ENCODE peak calls at places on chromosomes 12 and 14, in four cellular contexts. J is cardiac muscle cell, O is ovary, D is thoracic aorta. F is an unnamed sample.

GRCh38 chr12:76264617-76265016 is 83.6 kb downstream of the BBS10 start:
- DNase-seq in J (peak; percentile 30), O (no peak), D (no peak), F (no peak)

GRCh38 chr12:84911331-84912190 is 1.0 kb downstream of the SLC6A15 start:
- DNase-seq in J (peak; percentile 81), O (peak; percentile 19), D (no peak), F (no peak)

GRCh38 chr12:111409403-111410228 is 3.9 kb downstream of the SH2B3 start:
- DNase-seq in J (peak; percentile 90), O (no peak), D (peak; percentile 13), F (no peak)

GRCh38 chr14:93941293-93941910 is 14.3 kb downstream of the FAM181A start:
- DNase-seq in J (peak; percentile 63), O (no peak), D (peak; percentile 30), F (peak; percentile 66)

GRCh38 chr12:38540156-38540555 is 223.6 kb downstream of the ALG10B start:
- DNase-seq in J (no peak), O (no peak), D (no peak), F (no peak)

GRCh38 chr14:94127330-94127729 is 2.1 kb downstream of the IFI27L2 start:
- DNase-seq in J (no peak), O (no peak), D (no peak), F (no peak)

GRCh38 chr12:18079541-18080230 is 10.3 kb downstream of the RERGL start:
- DNase-seq in J (no peak), O (no peak), D (no peak), F (no peak)

GRCh38 chr12:85059594-85059993 is 23.4 kb downstream of the LRRIQ1 start:
- DNase-seq in J (no peak), O (no peak), D (no peak), F (no peak)

GRCh38 chr14:89155491-89155890 is 261.5 kb downstream of the FOXN3 start:
- DNase-seq in J (no peak), O (no peak), D (no peak), F (no peak)

GRCh38 chr12:8905546-8905945 is 8.8 kb upstream of the PHC1 start:
- DNase-seq in J (no peak), O (no peak), D (no peak), F (no peak)

GRCh38 chr12:100359822-100360221 is 2.9 kb downstream of the SLC17A8 start:
- DNase-seq in J (peak; percentile 19), O (no peak), D (no peak), F (no peak)

GRCh38 chr12:50739611-50740010 is 24.3 kb upstream of the ATF1 start:
- DNase-seq in J (no peak), O (no peak), D (no peak), F (no peak)

GRCh38 chr12:120439646-120440247 is 1.8 kb downstream of the COX6A1 start:
- DNase-seq in J (peak; percentile 62), O (no peak), D (no peak), F (no peak)

GRCh38 chr14:64208261-64208660 is 85.9 kb downstream of the ESR2 start:
- DNase-seq in J (no peak), O (no peak), D (no peak), F (no peak)

GRCh38 chr12:46357438-46358324 is 14.9 kb downstream of the SLC38A2 start:
- DNase-seq in J (peak; percentile 90), O (no peak), D (no peak), F (peak; percentile 71)

GRCh38 chr12:59904874-59905521 is 309.2 kb downstream of the SLC16A7 start:
- DNase-seq in J (no peak), O (no peak), D (no peak), F (peak; percentile 29)

GRCh38 chr12:64450711-64451486 is 1.0 kb upstream of the TBK1 start:
- DNase-seq in J (peak; percentile 21), O (no peak), D (no peak), F (no peak)

GRCh38 chr12:121538699-121539061 is 42.1 kb downstream of the KDM2B start:
- DNase-seq in J (no peak), O (no peak), D (no peak), F (no peak)

GRCh38 chr12:98399532-98399931 is 115.9 kb upstream of the TMPO start:
- DNase-seq in J (peak; percentile 85), O (no peak), D (no peak), F (peak; percentile 39)

GRCh38 chr12:92080390-92081285 is 65.0 kb downstream of the BTG1 start:
- DNase-seq in J (peak; percentile 61), O (no peak), D (no peak), F (no peak)

GRCh38 chr14:53947452-53948180 is 9.0 kb downstream of the BMP4 start:
- DNase-seq in J (no peak), O (no peak), D (no peak), F (no peak)

GRCh38 chr14:27672047-27672446 is 1074.2 kb upstream of the NOVA1 start:
- DNase-seq in J (no peak), O (no peak), D (no peak), F (no peak)

DNA sequence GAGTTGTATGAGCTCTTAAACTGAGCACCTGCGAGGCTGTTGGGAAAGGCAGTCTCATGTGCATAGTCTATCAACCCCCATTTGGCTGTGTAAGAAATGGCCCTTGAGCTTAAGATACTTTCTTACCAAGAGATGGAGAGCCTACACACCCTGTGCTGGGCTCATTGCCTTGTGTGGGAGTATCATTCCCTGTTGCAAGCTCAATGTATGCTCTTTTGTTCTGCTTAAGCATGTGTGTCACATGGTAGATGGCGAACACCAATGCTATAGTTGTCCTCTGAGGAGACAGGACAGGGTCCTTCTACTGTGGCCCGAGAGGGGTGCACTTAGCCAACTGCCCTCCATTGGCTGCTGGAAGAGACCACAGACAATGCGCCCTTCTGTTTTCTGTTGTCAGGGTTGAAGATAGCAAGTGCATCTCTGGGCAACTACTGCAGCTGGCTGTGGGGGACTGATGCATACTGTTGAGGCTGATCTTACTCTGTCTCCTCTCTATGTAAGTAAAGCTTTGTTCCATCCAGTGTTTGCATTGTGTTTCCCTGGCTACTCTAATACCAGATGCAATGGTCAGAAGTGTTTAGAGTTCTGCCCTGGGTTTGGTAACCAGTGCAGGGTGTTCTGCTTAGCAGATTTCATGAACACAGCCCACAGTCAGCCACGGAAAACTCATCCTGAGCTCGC is 79.5 kb downstream of the PTPRB start:
- DNase-seq in J (no peak), O (no peak), D (no peak), F (no peak)
- H3K27ac ChIP-seq in J (no peak overlapping the region), O (no peak overlapping the region), D (no peak overlapping the region), F (no peak overlapping the region)

GRCh38 chr14:28772613-28773012 is 6.0 kb downstream of the FOXG1 start:
- DNase-seq in J (no peak), O (no peak), D (no peak), F (no peak)
- H3K9me3 ChIP-seq in J (no peaks in the 10 kb centered on the region), O (peaks cover 11% of the 10 kb centered on the region), D (no peaks in the 10 kb centered on the region), F (peaks cover 16% of the 10 kb centered on the region)

DNA sequence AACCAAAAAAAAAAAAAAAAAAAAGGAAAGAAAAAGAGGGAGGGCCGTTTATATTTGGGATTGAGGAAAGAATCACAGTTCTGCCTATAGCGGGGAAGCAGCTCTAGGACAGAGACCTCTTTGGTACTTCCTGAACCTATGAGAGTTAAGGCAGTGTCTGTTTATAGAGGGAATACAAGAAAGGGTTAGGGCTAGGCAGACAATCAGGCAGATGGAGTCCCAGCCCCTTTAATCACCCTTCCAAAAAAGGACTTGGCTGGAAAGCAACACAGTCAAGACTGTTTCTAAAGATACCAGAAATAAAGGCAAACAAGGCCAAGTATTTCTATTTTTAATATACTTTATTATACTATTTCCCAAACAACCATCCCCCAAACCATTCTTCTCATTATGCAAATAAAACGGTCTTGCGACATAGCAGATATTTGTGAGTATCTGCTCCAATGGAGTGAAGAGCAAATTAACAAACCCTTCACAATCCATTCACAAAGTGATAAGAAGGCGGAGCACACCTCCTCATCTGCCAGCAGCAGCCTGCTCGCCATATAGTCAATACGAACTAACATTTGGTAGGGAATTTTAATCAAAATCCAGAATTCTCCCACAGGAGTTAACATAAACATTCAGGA is 679 bp upstream of the GRIP1 start:
- DNase-seq in J (no peak), O (no peak), D (no peak), F (no peak)
- H3K27ac ChIP-seq in J (no peak overlapping the region), O (no peak overlapping the region), D (no peak overlapping the region), F (no peak overlapping the region)

GRCh38 chr12:34600592-34601462 is 578.5 kb downstream of the ALG10 start:
- DNase-seq in J (no peak), O (peak; percentile 2), D (no peak), F (no peak)
- H3K9me3 ChIP-seq in J (no peaks in the 10 kb centered on the region), O (no peaks in the 10 kb centered on the region), D (peaks cover 15% of the 10 kb centered on the region), F (peaks cover 100% of the 10 kb centered on the region)

GRCh38 chr14:100435459-100435858 is 112.3 kb downstream of the SLC25A47 start:
- DNase-seq in J (no peak), O (no peak), D (no peak), F (no peak)

GRCh38 chr14:100434911-100435455 is 111.8 kb downstream of the SLC25A47 start:
- DNase-seq in J (no peak), O (no peak), D (no peak), F (no peak)

GRCh38 chr14:100438271-100438670 is 115.1 kb downstream of the SLC25A47 start:
- DNase-seq in J (no peak), O (no peak), D (no peak), F (no peak)

GRCh38 chr14:100438678-100439592 is 115.8 kb downstream of the SLC25A47 start:
- DNase-seq in J (peak; percentile 50), O (no peak), D (no peak), F (peak; percentile 30)

DNA sequence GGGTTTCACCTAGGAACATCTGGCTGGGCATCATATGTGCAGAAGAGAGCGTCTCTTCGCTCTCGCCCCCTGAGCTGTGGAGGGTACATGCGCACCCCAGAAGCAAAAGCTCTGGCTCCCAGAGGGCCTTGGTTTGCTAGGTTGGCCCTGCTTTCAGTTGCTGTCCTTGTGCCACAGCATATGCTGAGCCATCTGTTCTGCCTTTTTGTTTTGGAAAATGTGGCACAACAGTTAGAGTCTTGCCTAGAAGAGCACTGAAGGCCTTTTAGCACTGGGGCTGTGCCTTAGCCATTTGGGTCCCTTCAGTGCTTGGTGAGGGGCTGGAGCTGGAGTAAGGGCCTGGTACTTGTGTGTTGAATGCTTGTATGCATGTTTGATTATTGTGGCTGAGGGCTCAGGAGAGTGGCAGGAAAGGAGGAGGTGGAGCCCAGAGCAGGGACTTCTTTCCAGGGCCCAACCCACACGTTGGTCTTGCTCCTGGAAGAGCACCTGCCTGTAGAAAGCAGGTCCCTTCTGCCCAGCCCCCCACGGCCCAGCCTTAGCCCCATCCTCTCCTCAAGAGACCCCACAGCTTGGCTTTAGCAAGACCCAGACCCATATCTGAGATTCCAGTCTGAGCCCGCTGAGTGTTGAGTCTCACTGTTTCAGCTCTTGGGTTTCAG is 113.7 kb downstream of the SLC25A47 start:
- DNase-seq in J (no peak), O (no peak), D (no peak), F (no peak)
- H3K27ac ChIP-seq in J (no peak overlapping the region), O (no peak overlapping the region), D (no peak overlapping the region), F (no peak overlapping the region)

F was measured in AG04450.